ENCODE peak calls at places on chromosomes 4 and X, in ten cellular contexts. R is psoas muscle, N is dorsolateral prefrontal cortex, H is endothelial cell of umbilical vein, S is tibial artery, U is mammary epithelial cell, T is sigmoid colon, V is ovary, P is MM.1S, F is pancreas. Y is an unnamed sample. For H3K27me3, the result is how much of the 10 kb centered on the place peaks cover.

GRCh38 chr4:16100833-16101232 is 17.0 kb upstream of the PROM1 start:
- DNase-seq in U (no peak), T (no peak), H (no peak), P (no peak), V (no peak), F (no peak), N (no peak), S (no peak), R (no peak), Y (no peak)

GRCh38 chr4:182973421-182974340 is 56.5 kb upstream of the DCTD start:
- DNase-seq in P (no peak), R (no peak), U (no peak), V (no peak), S (no peak), H (peak), T (no peak), F (no peak), N (no peak), Y (no peak)

GRCh38 chr4:13933163-13933562 is 305.6 kb upstream of the BOD1L1 start:
- DNase-seq in H (no peak), S (no peak), P (no peak), V (no peak), R (no peak), U (peak), F (no peak), T (no peak), N (no peak), Y (no peak)

GRCh38 chrX:140504371-140505324 is at the start of gene SOX3:
- DNase-seq in S (no peak), N (no peak), T (no peak), R (no peak), H (no peak), P (no peak), U (no peak), V (no peak), F (no peak), Y (no peak)

GRCh38 chrX:6810796-6811195 is 275.9 kb upstream of the VCX3A start:
- DNase-seq in R (no peak), T (no peak), S (no peak), N (no peak), H (no peak), V (no peak), U (no peak), P (no peak), F (no peak), Y (peak)

GRCh38 chr4:98482847-98483806 is 175.3 kb downstream of the TSPAN5 start:
- DNase-seq in R (no peak), V (no peak), T (no peak), H (peak), F (no peak), S (no peak), N (no peak), P (no peak), U (peak), Y (no peak)

GRCh38 chrX:144275403-144275802 is 391.5 kb downstream of the UBE2NL start:
- DNase-seq in F (no peak), T (no peak), R (no peak), H (no peak), N (no peak), P (no peak), U (peak), V (no peak), S (no peak), Y (no peak)

GRCh38 chr4:176927664-176928063 is 134.9 kb upstream of the VEGFC start:
- DNase-seq in N (no peak), H (peak), U (peak), T (no peak), S (no peak), V (no peak), F (no peak), R (no peak), P (no peak), Y (no peak)

GRCh38 chr4:145808021-145808650 is 128.2 kb downstream of the C4orf51 start:
- DNase-seq in S (no peak), U (peak), P (no peak), T (no peak), N (no peak), H (peak), V (no peak), R (no peak), F (no peak), Y (peak)

GRCh38 chr4:170008376-170008775 is 17.8 kb downstream of the MFAP3L start:
- DNase-seq in U (peak), R (no peak), H (no peak), T (no peak), V (no peak), S (no peak), P (peak), F (no peak), N (no peak), Y (no peak)

GRCh38 chr4:71550220-71551190 is 211.7 kb downstream of the SLC4A4 start:
- DNase-seq in T (no peak), P (no peak), U (no peak), R (no peak), H (no peak), F (no peak), S (no peak), N (no peak), V (no peak), Y (no peak)

GRCh38 chrX:15838017-15838416 is 16.6 kb downstream of the AP1S2 start:
- DNase-seq in U (no peak), H (no peak), S (no peak), R (no peak), F (no peak), N (no peak), P (no peak), T (no peak), V (no peak), Y (no peak)

GRCh38 chr4:2848449-2848848 is 4.8 kb downstream of the ADD1 start:
- DNase-seq in V (no peak), U (peak), F (no peak), N (no peak), S (no peak), H (no peak), R (no peak), T (no peak), P (no peak), Y (no peak)

GRCh38 chrX:150548684-150549083 is 19.7 kb upstream of the MTM1 start:
- DNase-seq in P (no peak), T (no peak), N (no peak), H (no peak), U (peak), V (no peak), F (no peak), S (no peak), R (no peak), Y (no peak)

GRCh38 chrX:41664307-41665299 is 24.2 kb upstream of the GPR34 start:
- DNase-seq in H (no peak), P (peak), T (no peak), N (no peak), F (no peak), U (no peak), R (no peak), S (no peak), V (no peak), Y (no peak)

DNA sequence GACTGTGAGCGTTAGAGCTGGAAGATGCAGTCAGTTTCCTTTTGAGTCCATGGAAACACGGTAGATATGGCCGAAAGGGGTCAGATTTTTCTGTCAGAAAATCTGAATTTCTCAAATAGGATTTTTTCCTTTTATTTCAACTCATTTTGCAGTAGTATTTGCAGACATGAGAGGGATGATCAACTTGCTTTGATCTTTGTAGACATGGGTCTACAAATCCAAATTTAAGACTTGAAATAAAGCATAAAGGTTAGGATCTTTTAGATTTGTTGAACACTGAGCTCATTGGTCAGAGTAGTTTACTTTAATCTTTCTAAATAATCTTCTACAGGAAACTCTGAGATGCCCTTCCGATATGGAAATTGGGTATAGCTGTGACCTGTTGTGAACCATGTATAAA is 44.7 kb downstream of the DOCK11 start:
- DNase-seq in P (no peak), S (no peak), R (no peak), F (no peak), U (no peak), T (no peak), V (no peak), H (no peak), N (no peak), Y (no peak)
- H3K27me3 ChIP-seq in P (under half), S (under half), R (under half), F (under half), U (under half), T (under half), V (under half), H (under half), N (under half), Y (under half)

GRCh38 chrX:134624046-134624430 is 34.2 kb downstream of the PLAC1 start:
- DNase-seq in P (no peak), T (no peak), S (no peak), H (no peak), R (no peak), N (no peak), F (no peak), U (no peak), V (no peak), Y (no peak)

GRCh38 chrX:134625315-134625718 is 33.0 kb downstream of the PLAC1 start:
- DNase-seq in U (no peak), R (peak), F (no peak), P (no peak), S (peak), T (no peak), V (no peak), H (peak), N (no peak), Y (no peak)

GRCh38 chrX:134623293-134624045 is 34.8 kb downstream of the PLAC1 start:
- DNase-seq in P (no peak), F (no peak), S (no peak), N (no peak), U (no peak), R (no peak), V (no peak), H (peak), T (no peak), Y (no peak)

GRCh38 chrX:134622056-134622812 is 36.0 kb downstream of the PLAC1 start:
- DNase-seq in V (no peak), N (no peak), S (no peak), R (no peak), U (peak), T (no peak), P (peak), H (peak), F (no peak), Y (no peak)

GRCh38 chrX:134622813-134623185 is 35.5 kb downstream of the PLAC1 start:
- DNase-seq in F (no peak), P (no peak), H (no peak), N (no peak), T (no peak), U (peak), R (no peak), S (no peak), V (no peak), Y (no peak)
- H3K4me3 ChIP-seq in F (no peak), P (no peak), H (no peak), N (no peak), T (no peak), U (no peak), R (no peak), S (no peak), V (no peak), Y (no peak)

GRCh38 chrX:153733651-153734240 is 9.1 kb downstream of the ABCD1 start:
- DNase-seq in V (peak), T (no peak), R (no peak), F (peak), H (no peak), N (no peak), P (no peak), U (no peak), S (no peak), Y (no peak)

GRCh38 chrX:153736071-153736820 is 11.6 kb downstream of the ABCD1 start:
- DNase-seq in S (no peak), R (no peak), U (no peak), H (no peak), V (no peak), P (no peak), N (no peak), T (no peak), F (no peak), Y (no peak)

GRCh38 chrX:153735274-153735673 is 10.6 kb downstream of the ABCD1 start:
- DNase-seq in P (peak), N (no peak), U (no peak), R (no peak), T (no peak), H (no peak), S (no peak), F (peak), V (no peak), Y (no peak)

GRCh38 chrX:153736871-153737441 is 12.3 kb downstream of the ABCD1 start:
- DNase-seq in P (no peak), T (no peak), H (no peak), U (no peak), F (peak), N (no peak), V (no peak), S (no peak), R (no peak), Y (no peak)

GRCh38 chrX:153734871-153735270 is 10.2 kb downstream of the ABCD1 start:
- DNase-seq in P (no peak), H (no peak), N (no peak), F (peak), V (no peak), T (no peak), U (no peak), R (no peak), S (no peak), Y (no peak)
- TF ChIP-seq CTCF in P (no peak), H (no peak), N (no peak), F (no peak), V (no peak), T (no peak), U (no peak), R (no peak), S (no peak), Y (no peak)

GRCh38 chrX:116827063-116827462 is 364.3 kb upstream of the CT83 start:
- DNase-seq in R (no peak), U (no peak), H (no peak), P (no peak), N (no peak), S (no peak), F (no peak), T (no peak), V (no peak), Y (no peak)

GRCh38 chrX:116823677-116824076 is 360.9 kb upstream of the CT83 start:
- DNase-seq in N (no peak), V (no peak), H (no peak), P (no peak), S (no peak), F (no peak), U (no peak), R (no peak), T (no peak), Y (no peak)

DNA sequence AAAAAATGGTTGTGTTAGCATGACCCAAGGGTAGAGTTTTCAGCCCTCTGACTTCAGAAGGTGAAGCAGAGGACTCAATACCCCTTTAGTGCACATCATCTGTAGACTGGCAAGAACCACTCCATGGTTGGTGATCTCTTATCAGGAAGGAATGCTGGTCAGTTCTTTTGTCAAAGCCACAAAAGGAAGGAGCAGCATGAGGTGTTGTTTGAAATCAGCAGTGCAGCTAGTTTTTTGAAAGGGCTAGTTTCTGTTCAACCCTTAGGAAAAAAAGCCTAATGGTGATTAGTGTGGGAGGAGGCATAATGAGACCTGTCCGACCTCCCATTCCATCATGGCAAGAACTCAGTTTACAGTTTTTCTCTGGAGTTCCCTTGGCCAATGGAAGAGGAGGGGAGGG is 362.0 kb upstream of the CT83 start:
- DNase-seq in P (no peak), F (no peak), T (no peak), N (no peak), V (no peak), S (no peak), U (no peak), R (no peak), H (no peak), Y (no peak)
- H3K27me3 ChIP-seq in P (under half), F (under half), T (under half), N (under half), V (under half), S (under half), U (under half), R (under half), H (under half), Y (under half)

DNA sequence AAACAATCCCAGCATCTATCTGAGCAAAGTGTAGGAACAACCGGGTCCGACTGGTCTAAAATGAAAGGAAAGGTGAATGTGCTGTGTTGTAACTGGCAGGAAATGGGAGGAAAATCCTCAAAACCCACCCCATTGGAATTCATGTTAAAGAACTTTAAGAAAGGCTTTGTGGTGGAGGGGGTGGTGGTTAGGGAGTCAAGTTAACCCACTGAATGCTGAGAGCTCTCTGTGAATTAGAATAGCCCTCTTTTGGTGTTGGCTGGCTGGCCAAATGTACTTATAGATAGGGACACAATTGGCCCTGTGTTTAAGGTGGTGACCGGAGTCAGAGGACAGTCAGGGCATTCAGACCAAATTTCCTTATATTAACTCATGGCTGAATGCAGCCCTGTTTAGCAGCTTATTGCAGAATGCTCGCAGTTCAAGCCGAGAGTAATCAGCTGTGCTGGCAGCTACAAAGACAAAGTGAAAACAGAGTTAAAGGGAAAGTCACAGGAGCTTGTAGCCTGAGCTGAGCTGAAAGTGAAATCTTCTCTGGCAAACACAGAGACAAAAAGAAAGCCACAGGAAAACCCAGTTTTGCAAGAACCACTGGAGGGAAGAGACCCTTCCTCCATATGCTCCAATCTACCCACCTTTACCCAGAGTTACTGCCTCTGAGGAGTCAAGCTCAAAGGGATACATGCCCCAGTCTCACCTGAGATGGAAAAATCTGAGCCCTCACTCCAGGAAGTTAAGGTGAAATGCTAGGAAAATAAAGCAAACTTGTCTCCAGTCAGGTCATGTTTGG is 38.5 kb upstream of the UGT2B7 start:
- DNase-seq in H (no peak), N (no peak), R (no peak), F (no peak), T (no peak), V (no peak), P (peak), S (no peak), U (no peak), Y (no peak)
- H3K4me3 ChIP-seq in H (no peak), N (peak), R (no peak), F (peak), T (no peak), V (no peak), P (no peak), S (no peak), U (no peak), Y (no peak)

GRCh38 chr4:8192748-8193738 is 6.0 kb upstream of the SH3TC1 start:
- DNase-seq in P (peak), H (peak), F (no peak), R (peak), V (no peak), U (no peak), T (no peak), N (no peak), S (peak), Y (no peak)
- TF ChIP-seq CTCF in P (peak), H (peak), F (no peak), R (peak), V (no peak), U (peak), T (no peak), N (peak), S (no peak), Y (peak)

GRCh38 chr4:6229095-6229494 is 28.7 kb upstream of the JAKMIP1 start:
- DNase-seq in R (no peak), T (peak), V (no peak), N (peak), S (no peak), F (no peak), U (no peak), P (no peak), H (no peak), Y (no peak)
- H3K27me3 ChIP-seq in R (under half), T (under half), V (under half), N (under half), S (under half), F (under half), U (under half), P (under half), H (under half), Y (under half)